ENCODE peak calls at places on chromosomes 12 and 14, in five cellular contexts. B is SJCRH30, U is H9, G is psoas muscle, F is neuronal stem cell. C is an unnamed sample. For H3K27me3, the result is how much of the 10 kb centered on the place peaks cover.

GRCh38 chr12:18825138-18825537 is 87.2 kb downstream of the CAPZA3 start:
- DNase-seq in B (no peak), U (no peak), G (no peak), F (no peak), C (no peak)

GRCh38 chr12:71900091-71900490 is 38.6 kb upstream of the TPH2 start:
- DNase-seq in B (no peak), U (no peak), G (no peak), F (no peak), C (no peak)

GRCh38 chr14:103495854-103496253 is 26.8 kb downstream of the CKB start:
- DNase-seq in B (no peak), U (no peak), G (no peak), F (no peak), C (peak)

GRCh38 chr14:70078329-70078728 is 110.4 kb downstream of the SLC8A3 start:
- DNase-seq in B (no peak), U (no peak), G (no peak), F (no peak), C (no peak)

GRCh38 chr12:74370608-74371216 is 166.9 kb upstream of the ATXN7L3B start:
- DNase-seq in B (no peak), U (no peak), G (no peak), F (no peak), C (no peak)

GRCh38 chr14:101174980-101175606 is 271.6 kb upstream of the RTL1 start:
- DNase-seq in B (no peak), U (no peak), G (no peak), F (no peak), C (no peak)

GRCh38 chr14:105486974-105487448 is 325 bp downstream of the CRIP1 start:
- DNase-seq in B (no peak), U (no peak), G (peak), F (no peak), C (no peak)

GRCh38 chr12:106973545-106973944 is 13.4 kb downstream of the MTERF2 start:
- DNase-seq in B (no peak), U (no peak), G (no peak), F (no peak), C (no peak)

GRCh38 chr14:24334431-24335271 is at the start of gene ADCY4:
- DNase-seq in B (no peak), U (no peak), G (peak), F (no peak), C (no peak)

GRCh38 chr12:19431407-19432308 is 7.6 kb upstream of the AEBP2 start:
- DNase-seq in B (peak), U (peak), G (no peak), F (no peak), C (peak)

GRCh38 chr12:22803725-22804124 is 178.8 kb downstream of the ETNK1 start:
- DNase-seq in B (no peak), U (peak), G (no peak), F (no peak), C (no peak)

GRCh38 chr14:30445394-30445793 is 113.6 kb upstream of the G2E3 start:
- DNase-seq in B (no peak), U (no peak), G (no peak), F (peak), C (peak)

GRCh38 chr14:32693114-32693513 is 245.6 kb upstream of the NPAS3 start:
- DNase-seq in B (peak), U (peak), G (no peak), F (no peak), C (no peak)

GRCh38 chr12:114430306-114430705 is 24.4 kb upstream of the TBX5 start:
- DNase-seq in B (no peak), U (no peak), G (no peak), F (no peak), C (no peak)

GRCh38 chr12:45329238-45329637 is 113.3 kb downstream of the ANO6 start:
- DNase-seq in B (no peak), U (no peak), G (peak), F (no peak), C (no peak)

GRCh38 chr14:59123975-59124374 is 64.5 kb upstream of the DAAM1 start:
- DNase-seq in B (no peak), U (no peak), G (no peak), F (no peak), C (no peak)

GRCh38 chr12:67735868-67736267 is 87.3 kb downstream of the DYRK2 start:
- DNase-seq in B (no peak), U (no peak), G (no peak), F (no peak), C (no peak)

GRCh38 chr12:1799882-1800645 is 20.3 kb upstream of the LRTM2 start:
- DNase-seq in B (no peak), U (peak), G (peak), F (no peak), C (no peak)

DNA sequence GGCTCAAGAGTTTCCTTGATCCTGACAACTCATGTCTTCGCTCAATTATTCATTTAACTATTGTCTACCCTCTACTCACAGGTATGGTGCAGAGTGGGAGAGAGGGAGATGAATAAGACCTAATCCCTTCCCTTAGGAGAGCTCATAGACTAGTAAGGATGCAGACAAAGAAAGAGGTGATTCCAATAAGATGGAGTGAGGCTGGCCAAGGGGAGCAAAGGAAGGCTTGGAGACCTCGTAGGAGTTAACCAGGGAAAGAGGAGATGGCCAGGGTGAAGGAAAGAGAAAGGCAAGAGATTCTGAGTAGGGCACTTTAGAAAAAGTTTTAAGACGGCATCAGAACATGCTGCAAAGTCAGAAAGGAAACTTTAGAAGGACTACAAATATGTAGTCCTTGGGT is 588.5 kb downstream of the VRK1 start:
- DNase-seq in B (no peak), U (no peak), G (no peak), F (no peak), C (no peak)
- H3K27me3 ChIP-seq in B (under half), U (under half), G (under half), F (under half), C (half or more)

GRCh38 chr12:3789838-3790237 is 36.9 kb upstream of the CRACR2A start:
- DNase-seq in B (no peak), U (peak), G (no peak), F (no peak), C (no peak)
- H3K27me3 ChIP-seq in B (under half), U (under half), G (under half), F (under half), C (under half)

GRCh38 chr14:72745546-72745945 is 148.4 kb downstream of the DPF3 start:
- DNase-seq in B (no peak), U (no peak), G (no peak), F (no peak), C (no peak)
- H3K27me3 ChIP-seq in B (under half), U (under half), G (under half), F (under half), C (under half)

GRCh38 chr12:53984901-53985357 is at the start of gene HOXC10:
- DNase-seq in B (peak), U (peak), G (peak), F (no peak), C (peak)

GRCh38 chr12:53980448-53981388 is 4.2 kb upstream of the HOXC10 start:
- DNase-seq in B (no peak), U (no peak), G (peak), F (no peak), C (no peak)

GRCh38 chr12:53983580-53984572 is 1.1 kb upstream of the HOXC10 start:
- DNase-seq in B (no peak), U (no peak), G (peak), F (no peak), C (no peak)

GRCh38 chr12:53982616-53983579 is 2.0 kb upstream of the HOXC10 start:
- DNase-seq in B (no peak), U (no peak), G (peak), F (no peak), C (no peak)

DNA sequence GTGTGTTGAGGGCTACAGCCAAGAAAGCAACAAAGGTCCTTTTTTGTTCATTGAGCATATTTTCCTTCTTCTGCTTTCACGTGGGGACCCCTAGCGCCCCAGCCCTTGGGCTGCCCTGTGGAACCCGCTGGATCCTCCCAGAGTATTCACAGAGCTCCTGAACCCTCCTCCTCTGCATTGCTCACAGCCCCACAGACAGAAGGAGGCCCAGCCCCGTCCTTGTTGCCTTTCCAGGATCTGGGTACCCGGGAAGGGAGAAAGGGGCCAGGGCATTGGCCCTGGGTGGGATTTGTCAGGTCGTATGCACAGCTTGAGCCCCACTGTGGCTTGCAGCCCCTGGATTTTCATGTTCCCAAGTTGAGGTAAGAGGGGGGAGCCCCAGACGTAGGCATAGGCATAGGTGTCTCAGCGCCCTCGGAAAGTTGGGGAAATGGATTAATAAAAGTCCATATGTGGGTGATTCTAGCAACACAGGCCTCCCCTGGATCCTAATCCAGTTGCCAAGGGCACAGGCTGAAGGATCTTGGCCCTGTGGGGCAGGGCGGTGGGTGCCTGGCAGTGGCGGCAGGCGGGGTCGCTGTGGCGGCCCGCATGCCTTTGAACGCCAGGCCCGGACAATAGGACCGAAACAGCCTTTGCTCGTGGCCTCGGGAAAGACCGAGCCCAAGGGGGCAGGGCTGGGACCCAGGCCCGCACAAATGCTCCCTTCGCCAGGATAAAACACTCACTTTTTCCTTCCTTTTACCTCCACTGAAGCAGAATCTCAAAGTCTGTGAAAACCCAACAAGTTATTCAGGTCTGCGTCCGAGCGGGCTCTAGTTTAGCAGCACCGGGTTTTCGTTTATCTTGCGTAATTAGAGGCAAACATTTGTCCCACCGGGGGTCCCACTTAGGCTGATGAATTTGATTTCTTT is 3.0 kb upstream of the HOXC10 start:
- DNase-seq in B (no peak), U (no peak), G (peak), F (no peak), C (no peak)
- H3K27me3 ChIP-seq in B (under half), U (half or more), G (under half), F (half or more), C (under half)

GRCh38 chr12:130185455-130186100 is 23.3 kb downstream of the FZD10 start:
- DNase-seq in B (no peak), U (no peak), G (no peak), F (no peak), C (no peak)

GRCh38 chr12:130183585-130184370 is 21.5 kb downstream of the FZD10 start:
- DNase-seq in B (no peak), U (no peak), G (no peak), F (no peak), C (no peak)

GRCh38 chr12:130186101-130186465 is 23.8 kb downstream of the FZD10 start:
- DNase-seq in B (no peak), U (no peak), G (no peak), F (no peak), C (no peak)

GRCh38 chr12:130186631-130187269 is 24.5 kb downstream of the FZD10 start:
- DNase-seq in B (no peak), U (peak), G (no peak), F (no peak), C (no peak)

GRCh38 chr12:130184531-130185090 is 22.3 kb downstream of the FZD10 start:
- DNase-seq in B (peak), U (no peak), G (no peak), F (no peak), C (no peak)
- H3K27me3 ChIP-seq in B (under half), U (under half), G (under half), F (under half), C (under half)

C was measured in WERI-Rb-1.